ENCODE peak calls at places on chromosomes 4 and X, in five cellular contexts. N is transverse colon, U is tibial artery, J is ovary, I is breast epithelium. S is an unnamed sample.

GRCh38 chr4:96913437-96914075 is 1073.7 kb downstream of the PDHA2 start:
- DNase-seq in N (no peak), U (no peak), J (no peak), I (no peak), S (no peak)

GRCh38 chr4:28373601-28374000 is 1513.0 kb downstream of the STIM2 start:
- DNase-seq in N (no peak), U (no peak), J (no peak), I (no peak), S (no peak)

GRCh38 chr4:82864336-82865001 is 26.5 kb downstream of the SEC31A start:
- DNase-seq in N (no peak), U (no peak), J (no peak), I (no peak), S (no peak)

GRCh38 chrX:39636481-39636880 is 461.3 kb downstream of the BCOR start:
- DNase-seq in N (no peak), U (no peak), J (no peak), I (no peak), S (no peak)

GRCh38 chr4:16457944-16458343 is 231.7 kb upstream of the TAPT1 start:
- DNase-seq in N (no peak), U (no peak), J (no peak), I (no peak), S (no peak)

GRCh38 chrX:149799095-149799721 is 17.5 kb downstream of the MAGEA9 start:
- DNase-seq in N (no peak), U (no peak), J (no peak), I (no peak), S (no peak)

GRCh38 chr4:95985791-95986190 is 145.9 kb downstream of the PDHA2 start:
- DNase-seq in N (no peak), U (no peak), J (no peak), I (no peak), S (no peak)

GRCh38 chr4:173288296-173288695 is 45.9 kb downstream of the HMGB2 start:
- DNase-seq in N (peak; percentile 70), U (peak; percentile 69), J (no peak), I (peak; percentile 27), S (peak; percentile 80)

GRCh38 chr4:127229866-127230608 is 402.7 kb upstream of the INTU start:
- DNase-seq in N (no peak), U (no peak), J (no peak), I (no peak), S (no peak)

GRCh38 chr4:4541040-4541631 is 712 bp downstream of the STX18 start:
- DNase-seq in N (peak; percentile 46), U (no peak), J (no peak), I (no peak), S (no peak)

GRCh38 chr4:184793735-184794355 is 31.9 kb downstream of the ACSL1 start:
- DNase-seq in N (no peak), U (no peak), J (no peak), I (no peak), S (no peak)

GRCh38 chrX:154546354-154547244 is at the start of gene G6PD:
- DNase-seq in N (peak; percentile 83), U (no peak), J (no peak), I (no peak), S (peak; percentile 75)

GRCh38 chrX:102966701-102967100 is 29.6 kb downstream of the RAB40AL start:
- DNase-seq in N (no peak), U (no peak), J (no peak), I (no peak), S (no peak)

GRCh38 chrX:68432648-68433047 is 647 bp downstream of the OPHN1 start:
- DNase-seq in N (no peak), U (no peak), J (no peak), I (no peak), S (no peak)

GRCh38 chr4:171130126-171130801 is 682.9 kb upstream of the GALNTL6 start:
- DNase-seq in N (no peak), U (no peak), J (no peak), I (no peak), S (no peak)

GRCh38 chrX:66680451-66680850 is 41.6 kb upstream of the EDA2R start:
- DNase-seq in N (no peak), U (no peak), J (no peak), I (no peak), S (no peak)

GRCh38 chr4:30258949-30259348 is 461.2 kb upstream of the PCDH7 start:
- DNase-seq in N (no peak), U (no peak), J (no peak), I (no peak), S (peak; percentile 11)

GRCh38 chrX:52271212-52271611 is 86.5 kb downstream of the MAGED4 start:
- DNase-seq in N (no peak), U (no peak), J (no peak), I (no peak), S (peak; percentile 80)

GRCh38 chr4:10056334-10057022 is 35.2 kb upstream of the SLC2A9 start:
- DNase-seq in N (no peak), U (no peak), J (no peak), I (no peak), S (no peak)

GRCh38 chr4:146336413-146336807 is 122.1 kb downstream of the REELD1 start:
- DNase-seq in N (no peak), U (no peak), J (no peak), I (no peak), S (no peak)

GRCh38 chr4:14831447-14831846 is 170.8 kb upstream of the CPEB2 start:
- DNase-seq in N (no peak), U (no peak), J (no peak), I (no peak), S (no peak)

GRCh38 chrX:107742754-107743191 is 32.8 kb downstream of the TSC22D3 start:
- DNase-seq in N (peak; percentile 43), U (peak; percentile 68), J (peak; percentile 59), I (no peak), S (no peak)

GRCh38 chr4:76543378-76543777 is 108.3 kb downstream of the SHROOM3 start:
- DNase-seq in N (no peak), U (no peak), J (no peak), I (no peak), S (no peak)
- H3K4me1 ChIP-seq in N (no peaks in the 10 kb centered on the region), U (peaks cover 23% of the 10 kb centered on the region), J (no peaks in the 10 kb centered on the region), I (no peaks in the 10 kb centered on the region), S (peaks cover 11% of the 10 kb centered on the region)

GRCh38 chrX:47224896-47225290 is 6.4 kb downstream of the CDK16 start:
- DNase-seq in N (no peak), U (no peak), J (peak; percentile 21), I (no peak), S (no peak)
- H3K36me3 ChIP-seq in N (no peaks in the 10 kb centered on the region), U (peaks cover 65% of the 10 kb centered on the region), J (no peaks in the 10 kb centered on the region), I (no peaks in the 10 kb centered on the region), S (peaks cover 67% of the 10 kb centered on the region)

DNA sequence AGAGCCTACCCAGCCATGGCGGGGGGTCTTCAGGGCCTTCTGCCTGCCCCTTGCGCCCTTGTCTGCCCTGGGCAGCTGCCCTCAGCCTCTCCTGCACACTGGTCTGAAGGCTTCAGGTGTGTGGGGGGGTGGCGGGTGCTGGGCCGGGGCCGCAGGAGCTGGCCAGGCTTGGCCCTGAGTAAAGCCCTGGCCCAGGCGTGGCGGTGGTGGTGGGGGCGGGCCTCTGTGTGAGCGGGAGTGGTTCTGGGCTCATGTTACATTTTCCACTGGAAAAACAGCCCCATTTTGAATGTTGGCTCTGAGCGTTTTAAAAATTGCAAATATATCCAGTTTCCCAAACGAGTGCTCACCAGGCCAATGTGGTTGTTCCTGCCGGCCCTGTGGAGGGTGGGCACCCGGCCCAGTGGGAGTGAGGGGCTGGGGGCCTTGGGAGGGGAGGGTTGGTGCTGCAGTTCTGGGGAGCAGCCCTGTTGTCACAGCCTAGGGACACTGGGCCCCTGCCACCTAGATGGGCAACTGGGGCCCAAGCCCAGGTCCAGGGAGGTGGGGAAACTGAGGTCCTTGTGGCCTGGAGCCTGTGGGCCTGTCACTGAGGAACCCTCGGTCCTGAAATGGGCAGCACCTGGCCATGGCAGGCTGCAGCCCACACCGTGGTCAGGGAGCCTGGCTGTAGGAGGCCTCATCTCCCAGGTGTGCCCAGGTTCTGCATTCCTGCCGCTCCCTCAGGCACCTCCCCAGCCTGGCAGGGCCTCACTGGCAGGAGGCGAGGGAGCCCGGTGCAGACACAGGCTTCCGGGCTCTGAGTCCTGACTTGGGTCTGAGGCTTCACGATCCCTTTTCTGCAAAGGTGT is 28.3 kb downstream of the FGFRL1 start:
- DNase-seq in N (peak; percentile 44), U (peak; percentile 85), J (peak; percentile 80), I (no peak), S (no peak)
- H3K4me1 ChIP-seq in N (peaks cover 30% of the 10 kb centered on the region), U (peaks cover 78% of the 10 kb centered on the region), J (peaks cover 31% of the 10 kb centered on the region), I (peaks cover 43% of the 10 kb centered on the region), S (no peaks in the 10 kb centered on the region)

DNA sequence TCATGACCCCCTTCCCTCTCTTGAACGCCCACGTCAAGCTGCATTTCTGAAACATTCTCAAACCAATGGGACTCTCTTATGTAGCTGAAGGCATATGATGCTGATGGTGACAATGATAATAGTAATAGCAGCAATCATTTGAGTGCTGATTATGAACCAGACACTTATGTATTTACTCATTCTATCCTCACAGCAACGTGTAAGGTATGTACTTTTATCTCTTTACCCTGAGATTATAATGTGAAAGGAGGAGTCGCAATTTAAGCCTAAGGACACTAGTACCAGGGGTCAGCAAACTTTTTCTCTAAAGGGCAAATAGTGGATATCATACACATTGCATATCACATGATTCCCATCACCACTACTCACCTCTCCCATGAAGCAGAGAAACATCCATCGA is 8.5 kb downstream of the PGM2 start:
- DNase-seq in N (no peak), U (no peak), J (no peak), I (no peak), S (no peak)
- H3K36me3 ChIP-seq in N (no peaks in the 10 kb centered on the region), U (peaks cover 92% of the 10 kb centered on the region), J (no peaks in the 10 kb centered on the region), I (peaks cover 5% of the 10 kb centered on the region), S (peaks cover 23% of the 10 kb centered on the region)

GRCh38 chr4:39518484-39518883 is 8.8 kb downstream of the UGDH start:
- DNase-seq in N (no peak), U (no peak), J (no peak), I (no peak), S (no peak)
- H3K4me1 ChIP-seq in N (peaks cover 3% of the 10 kb centered on the region), U (peaks cover 20% of the 10 kb centered on the region), J (peaks cover 4% of the 10 kb centered on the region), I (no peaks in the 10 kb centered on the region), S (peaks cover 15% of the 10 kb centered on the region)

GRCh38 chr4:25797136-25797535 is 65.7 kb downstream of the SEL1L3 start:
- DNase-seq in N (no peak), U (no peak), J (no peak), I (no peak), S (no peak)
- H3K36me3 ChIP-seq in N (no peaks in the 10 kb centered on the region), U (no peaks in the 10 kb centered on the region), J (no peaks in the 10 kb centered on the region), I (no peaks in the 10 kb centered on the region), S (no peaks in the 10 kb centered on the region)

GRCh38 chrX:75118296-75118695 is 37.8 kb downstream of the ABCB7 start:
- DNase-seq in N (no peak), U (no peak), J (no peak), I (no peak), S (no peak)
- H3K4me1 ChIP-seq in N (no peaks in the 10 kb centered on the region), U (peaks cover 11% of the 10 kb centered on the region), J (no peaks in the 10 kb centered on the region), I (no peaks in the 10 kb centered on the region), S (no peaks in the 10 kb centered on the region)

DNA sequence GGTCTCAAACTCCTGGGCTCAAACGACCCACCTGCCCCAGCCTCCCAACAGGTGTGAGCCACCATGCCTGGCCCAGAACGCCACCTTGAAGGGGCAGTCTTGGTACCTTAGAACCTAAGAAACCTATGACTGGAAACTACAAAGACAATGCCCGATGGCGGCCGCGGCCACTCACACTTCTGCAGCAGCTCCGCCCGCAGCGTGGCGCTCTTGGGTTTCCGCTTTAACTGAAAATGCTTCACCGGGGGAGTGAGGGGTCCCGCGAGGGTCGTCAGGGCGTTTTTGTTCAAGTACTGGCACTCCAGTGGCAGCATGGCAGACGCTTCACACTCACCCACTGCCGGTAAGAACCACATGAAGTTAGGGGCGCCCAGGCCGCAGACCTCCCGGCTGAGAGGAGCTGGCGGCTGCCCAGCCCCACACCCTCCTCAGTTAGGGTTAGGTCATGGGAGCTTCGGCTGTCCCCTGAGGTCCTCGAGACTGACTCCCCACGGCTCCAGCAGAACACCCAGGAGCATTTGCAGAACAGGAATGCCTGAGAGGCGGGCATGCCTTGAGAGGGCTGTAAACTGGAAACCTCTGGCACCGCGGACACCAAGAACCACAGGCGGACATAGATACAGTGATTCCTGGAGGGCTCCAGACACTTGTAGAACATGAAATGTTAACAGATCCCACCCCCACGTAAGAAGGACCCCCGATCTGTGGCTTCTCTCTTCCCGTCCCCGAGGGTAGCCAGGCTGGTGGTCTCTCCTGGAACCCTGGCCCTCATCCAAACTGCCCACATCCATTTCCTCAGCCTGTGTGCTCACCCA is 19.0 kb downstream of the NELFA start:
- DNase-seq in N (no peak), U (no peak), J (no peak), I (peak; percentile 13), S (no peak)
- H3K36me3 ChIP-seq in N (no peaks in the 10 kb centered on the region), U (peaks cover 67% of the 10 kb centered on the region), J (no peaks in the 10 kb centered on the region), I (no peaks in the 10 kb centered on the region), S (peaks cover 49% of the 10 kb centered on the region)